ENCODE peak calls at places on chromosome 17, in four cellular contexts. Q is H9, M is H1, C is IMR-90. D is an unnamed sample.

GRCh38 chr17:50050431-50051032 is 5.4 kb upstream of the ITGA3 start:
- DNase-seq in Q (no peak), M (no peak), C (no peak), D (no peak)

GRCh38 chr17:79132271-79133064 is 57.8 kb downstream of the ENGASE start:
- DNase-seq in C (no peak), Q (no peak), M (no peak), D (no peak)

GRCh38 chr17:50196826-50197225 is 4.6 kb downstream of the COL1A1 start:
- DNase-seq in Q (no peak), C (peak; percentile 84), M (no peak), D (no peak)

GRCh38 chr17:48568499-48569259 is 9.5 kb downstream of the HOXB4 start:
- DNase-seq in C (peak; percentile 66), M (no peak), Q (no peak), D (no peak)

GRCh38 chr17:21228111-21228510 is 14.2 kb upstream of the TMEM11 start:
- DNase-seq in Q (no peak), M (no peak), C (no peak), D (no peak)

GRCh38 chr17:42525221-42525620 is 10.8 kb upstream of the NAGLU start:
- DNase-seq in C (peak; percentile 89), M (no peak), Q (no peak), D (no peak)

GRCh38 chr17:8103549-8103948 is 14.8 kb downstream of the ALOXE3 start:
- DNase-seq in Q (no peak), C (no peak), M (no peak), D (no peak)

GRCh38 chr17:2054262-2054739 is 602 bp upstream of the HIC1 start:
- DNase-seq in Q (peak; percentile 71), C (peak; percentile 55), M (no peak), D (peak; percentile 42)

GRCh38 chr17:16352838-16353701 is at the start of gene CENPV:
- DNase-seq in Q (peak; percentile 96), C (peak; percentile 34), M (peak; percentile 54), D (peak; percentile 89)

GRCh38 chr17:72870437-72870985 is 222.0 kb downstream of the SLC39A11 start:
- DNase-seq in M (no peak), Q (no peak), C (no peak), D (no peak)

GRCh38 chr17:59410049-59410437 is 78.6 kb downstream of the YPEL2 start:
- DNase-seq in Q (no peak), C (no peak), M (no peak), D (no peak)

GRCh38 chr17:34269969-34270368 is at the start of gene CCL7:
- DNase-seq in Q (no peak), C (peak; percentile 36), M (no peak), D (no peak)

GRCh38 chr17:44308865-44309264 is 464 bp downstream of the RUNDC3A start:
- DNase-seq in Q (peak; percentile 46), M (no peak), C (no peak), D (no peak)

GRCh38 chr17:63950940-63951907 is 19.1 kb upstream of the CD79B start:
- DNase-seq in M (no peak), C (no peak), Q (peak; percentile 83), D (peak; percentile 54)

GRCh38 chr17:3695129-3695722 is 729 bp downstream of the P2RX5 start:
- DNase-seq in M (no peak), Q (no peak), C (no peak), D (no peak)

GRCh38 chr17:56029980-56030624 is 123.2 kb upstream of the ANKFN1 start:
- DNase-seq in Q (no peak), M (no peak), C (no peak), D (peak; percentile 47)

GRCh38 chr17:32723310-32723955 is 153.5 kb downstream of the MYO1D start:
- DNase-seq in C (peak; percentile 7), M (no peak), Q (no peak), D (peak; percentile 42)

GRCh38 chr17:40342575-40343058 is 21.9 kb downstream of the GJD3 start:
- DNase-seq in M (no peak), Q (no peak), C (no peak), D (no peak)

GRCh38 chr17:40341808-40342574 is 22.5 kb downstream of the GJD3 start:
- DNase-seq in M (no peak), Q (peak; percentile 65), C (peak; percentile 50), D (peak; percentile 89)

GRCh38 chr17:40344321-40345160 is 20.0 kb downstream of the GJD3 start:
- DNase-seq in Q (no peak), C (no peak), M (no peak), D (no peak)

GRCh38 chr17:40345161-40346034 is 19.1 kb downstream of the GJD3 start:
- DNase-seq in C (peak; percentile 51), Q (peak; percentile 90), M (no peak), D (peak; percentile 96)

GRCh38 chr17:40343126-40344119 is 21.1 kb downstream of the GJD3 start:
- DNase-seq in Q (no peak), C (no peak), M (no peak), D (no peak)
- H2AK5ac ChIP-seq in Q (no peak overlapping the region), C (peak overlapping the region; percentile 91), M (no peak overlapping the region), D (no peak overlapping the region)

GRCh38 chr17:69717214-69717613 is 302.7 kb downstream of the MAP2K6 start:
- DNase-seq in C (no peak), M (no peak), Q (no peak), D (peak; percentile 3)

GRCh38 chr17:69717819-69718218 is 303.3 kb downstream of the MAP2K6 start:
- DNase-seq in Q (no peak), M (no peak), C (no peak), D (no peak)

GRCh38 chr17:69716571-69716970 is 302.1 kb downstream of the MAP2K6 start:
- DNase-seq in C (no peak), M (no peak), Q (no peak), D (no peak)

GRCh38 chr17:69722518-69722917 is 308.0 kb downstream of the MAP2K6 start:
- DNase-seq in Q (no peak), M (no peak), C (no peak), D (no peak)

DNA sequence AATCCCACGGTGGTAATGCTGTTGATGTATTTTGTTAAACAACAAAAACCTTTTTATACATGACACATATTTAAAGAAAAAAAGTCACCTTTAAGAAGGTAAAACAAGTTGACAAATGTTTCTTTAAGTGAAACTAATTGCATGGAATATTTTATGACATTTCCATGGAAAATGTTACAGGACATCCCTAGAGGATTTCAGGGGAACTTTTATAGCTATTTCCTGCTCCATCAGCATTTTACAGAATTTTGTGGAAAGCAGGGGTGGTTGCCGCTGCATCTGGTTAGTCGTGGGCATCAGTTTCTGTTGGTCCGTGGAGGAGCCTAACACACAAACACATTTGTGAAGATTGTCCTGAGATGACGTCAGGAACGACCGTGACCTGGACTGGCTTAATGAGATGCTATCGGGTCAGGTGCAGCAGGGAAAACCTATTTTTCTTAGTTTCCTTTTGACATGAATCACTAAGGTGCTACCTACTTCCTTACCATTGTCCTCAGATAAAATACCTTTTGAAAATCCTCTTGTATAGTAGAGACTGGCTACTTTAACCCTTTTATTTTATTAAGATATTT is 305.1 kb downstream of the MAP2K6 start:
- DNase-seq in Q (no peak), M (no peak), C (no peak), D (no peak)
- H3K56ac ChIP-seq in Q (no peak overlapping the region), M (no peak overlapping the region), C (no peak overlapping the region), D (no peak overlapping the region)

GRCh38 chr17:5526821-5527598 is 40.6 kb downstream of the MIS12 start:
- DNase-seq in C (peak; percentile 98), Q (no peak), M (no peak), D (peak; percentile 20)
- H2AK5ac ChIP-seq in C (peak overlapping the region; percentile 90), Q (no peak overlapping the region), M (no peak overlapping the region), D (no peak overlapping the region)

GRCh38 chr17:80575057-80575875 is 30.6 kb downstream of the RPTOR start:
- DNase-seq in M (peak; percentile 58), Q (peak; percentile 93), C (peak; percentile 89), D (peak; percentile 88)
- H3K56ac ChIP-seq in M (no peak overlapping the region), Q (no peak overlapping the region), C (no peak overlapping the region), D (no peak overlapping the region)

D was measured in mesendoderm.